ENCODE peak calls at places on chromosome 22, in four cellular contexts. K is CD4-positive, alpha-beta T cell; G is HFF-Myc; O is heart right ventricle. I is an unnamed sample.

GRCh38 chr22:25942989-25943411 is 201.0 kb downstream of the MYO18B start:
- DNase-seq in K (no peak), G (no peak), O (peak), I (no peak)

GRCh38 chr22:26592368-26593015 is 2.6 kb upstream of the TPST2 start:
- DNase-seq in K (peak), G (no peak), O (no peak), I (no peak)

GRCh38 chr22:29205598-29206371 is at the start of gene EMID1:
- DNase-seq in K (no peak), G (no peak), O (no peak), I (no peak)

GRCh38 chr22:50022171-50022819 is 9.7 kb upstream of the IL17REL start:
- DNase-seq in K (no peak), G (no peak), O (no peak), I (no peak)

GRCh38 chr22:33883961-33884808 is 36.1 kb downstream of the LARGE1 start:
- DNase-seq in K (no peak), G (no peak), O (peak), I (no peak)

GRCh38 chr22:48842583-48842945 is 985.1 kb downstream of the BRD1 start:
- DNase-seq in K (no peak), G (no peak), O (no peak), I (no peak)

GRCh38 chr22:47534150-47535133 is 772.0 kb downstream of the TBC1D22A start:
- DNase-seq in K (no peak), G (no peak), O (peak), I (no peak)

GRCh38 chr22:40243891-40244290 is 66.2 kb downstream of the TNRC6B start:
- DNase-seq in K (no peak), G (no peak), O (no peak), I (no peak)

GRCh38 chr22:22508274-22509176 is at the start of gene ZNF280B:
- DNase-seq in K (peak), G (peak), O (peak), I (peak)

GRCh38 chr22:48241658-48242057 is 1479.2 kb downstream of the TBC1D22A start:
- DNase-seq in K (no peak), G (no peak), O (no peak), I (no peak)

GRCh38 chr22:41469218-41469851 is 418 bp downstream of the ACO2 start:
- DNase-seq in K (no peak), G (no peak), O (peak), I (no peak)

GRCh38 chr22:41256898-41257260 is 16.1 kb upstream of the CHADL start:
- DNase-seq in K (no peak), G (peak), O (no peak), I (no peak)

GRCh38 chr22:24588370-24588755 is 4.5 kb downstream of the LRRC75B start:
- DNase-seq in K (no peak), G (no peak), O (no peak), I (no peak)

GRCh38 chr22:44399906-44400762 is 87.4 kb upstream of the SHISAL1 start:
- DNase-seq in K (no peak), G (no peak), O (no peak), I (peak)

GRCh38 chr22:50180727-50181521 is 4.8 kb upstream of the TRABD start:
- DNase-seq in K (no peak), G (no peak), O (no peak), I (no peak)

GRCh38 chr22:40541300-40541699 is 95.2 kb downstream of the MRTFA start:
- DNase-seq in K (no peak), G (no peak), O (no peak), I (no peak)

GRCh38 chr22:21902296-21903087 is 35.0 kb upstream of the MAPK1 start:
- DNase-seq in K (no peak), G (no peak), O (no peak), I (no peak)

GRCh38 chr22:40332319-40332781 is 13.9 kb upstream of the ADSL start:
- DNase-seq in K (no peak), G (no peak), O (no peak), I (no peak)

GRCh38 chr22:29108137-29108536 is 35.3 kb downstream of the KREMEN1 start:
- DNase-seq in K (no peak), G (no peak), O (no peak), I (no peak)

GRCh38 chr22:25777870-25778269 is 35.9 kb downstream of the MYO18B start:
- DNase-seq in K (no peak), G (no peak), O (no peak), I (no peak)

GRCh38 chr22:23119492-23120414 is 22.0 kb downstream of the RSPH14 start:
- DNase-seq in K (peak), G (no peak), O (no peak), I (no peak)

GRCh38 chr22:33274214-33274828 is 216.1 kb upstream of the SYN3 start:
- DNase-seq in K (no peak), G (no peak), O (no peak), I (peak)

GRCh38 chr22:24744638-24745037 is 29.9 kb downstream of the PIWIL3 start:
- DNase-seq in K (no peak), G (no peak), O (no peak), I (no peak)

GRCh38 chr22:23742505-23743264 is 8.2 kb downstream of the ZNF70 start:
- DNase-seq in K (no peak), G (no peak), O (no peak), I (no peak)

GRCh38 chr22:50548913-50549790 is 3.5 kb downstream of the KLHDC7B start:
- DNase-seq in K (no peak), G (no peak), O (no peak), I (peak)

GRCh38 chr22:39132281-39132680 is 20.2 kb downstream of the CBX7 start:
- DNase-seq in K (no peak), G (no peak), O (no peak), I (no peak)

GRCh38 chr22:39129746-39130145 is 22.7 kb downstream of the CBX7 start:
- DNase-seq in K (no peak), G (no peak), O (no peak), I (no peak)

GRCh38 chr22:39132871-39133524 is 19.5 kb downstream of the CBX7 start:
- DNase-seq in K (no peak), G (no peak), O (no peak), I (no peak)

GRCh38 chr22:39130152-39130704 is 22.3 kb downstream of the CBX7 start:
- DNase-seq in K (no peak), G (no peak), O (no peak), I (no peak)

GRCh38 chr22:39130892-39131855 is 21.3 kb downstream of the CBX7 start:
- DNase-seq in K (no peak), G (no peak), O (no peak), I (no peak)
- TF ChIP-seq CTCF in K (no peak), G (no peak), O (no peak), I (no peak)

DNA sequence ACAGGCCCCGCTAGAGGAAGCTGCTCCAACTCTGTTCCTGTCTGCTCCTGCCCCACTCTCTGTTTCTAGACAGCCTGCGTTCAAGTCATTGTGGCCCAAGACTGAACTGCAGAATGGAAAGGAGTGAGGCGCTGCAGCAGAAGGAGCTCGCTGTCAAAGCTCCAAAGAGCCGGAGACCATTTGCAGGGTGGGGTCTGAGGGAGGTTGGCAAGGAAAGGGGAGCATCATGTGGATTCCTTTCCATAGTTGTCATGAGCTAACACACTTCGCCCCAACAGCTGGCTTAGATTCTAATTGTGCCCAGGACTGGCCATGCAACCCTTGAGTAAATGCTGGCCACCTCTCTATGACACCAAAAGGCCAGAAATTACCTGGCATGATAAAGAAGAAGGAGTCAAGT is 18.7 kb downstream of the APOL4 start:
- DNase-seq in K (no peak), G (no peak), O (no peak), I (no peak)
- TF ChIP-seq CTCF in K (no peak), G (no peak), O (no peak), I (no peak)

GRCh38 chr22:17792289-17792688 is 18.0 kb upstream of the BID start:
- DNase-seq in K (no peak), G (no peak), O (no peak), I (no peak)
- TF ChIP-seq CTCF in K (no peak), G (no peak), O (no peak), I (no peak)

GRCh38 chr22:43186272-43187170 is at the start of gene TTLL12:
- DNase-seq in K (peak), G (no peak), O (peak), I (peak)
- TF ChIP-seq CTCF in K (no peak), G (no peak), O (no peak), I (no peak)

GRCh38 chr22:30247561-30247960 is 1.0 kb upstream of the LIF start:
- DNase-seq in K (no peak), G (no peak), O (no peak), I (no peak)

GRCh38 chr22:30246962-30247376 is 410 bp upstream of the LIF start:
- DNase-seq in K (no peak), G (no peak), O (no peak), I (no peak)

GRCh38 chr22:30245181-30245984 is 1.2 kb downstream of the LIF start:
- DNase-seq in K (no peak), G (no peak), O (no peak), I (no peak)

GRCh38 chr22:30247974-30248373 is 1.4 kb upstream of the LIF start:
- DNase-seq in K (no peak), G (no peak), O (no peak), I (no peak)

GRCh38 chr22:30245985-30246901 is at the start of gene LIF:
- DNase-seq in K (no peak), G (no peak), O (no peak), I (no peak)
- TF ChIP-seq CTCF in K (peak), G (no peak), O (no peak), I (no peak)

GRCh38 chr22:19766506-19767426 is 6.2 kb downstream of the TBX1 start:
- DNase-seq in K (peak), G (no peak), O (no peak), I (no peak)
- TF ChIP-seq CTCF in K (no peak), G (peak), O (peak), I (no peak)

GRCh38 chr22:31821572-31821971 is 67.8 kb downstream of the DEPDC5 start:
- DNase-seq in K (no peak), G (no peak), O (no peak), I (no peak)

GRCh38 chr22:31820655-31821054 is 66.8 kb downstream of the DEPDC5 start:
- DNase-seq in K (no peak), G (no peak), O (no peak), I (no peak)

GRCh38 chr22:31816750-31817149 is 62.9 kb downstream of the DEPDC5 start:
- DNase-seq in K (no peak), G (no peak), O (no peak), I (no peak)

GRCh38 chr22:31822523-31822922 is 68.7 kb downstream of the DEPDC5 start:
- DNase-seq in K (no peak), G (no peak), O (no peak), I (no peak)

GRCh38 chr22:31818481-31819392 is 64.9 kb downstream of the DEPDC5 start:
- DNase-seq in K (no peak), G (no peak), O (no peak), I (no peak)
- TF ChIP-seq CTCF in K (no peak), G (no peak), O (no peak), I (no peak)

GRCh38 chr22:45893516-45893915 is 83.4 kb downstream of the WNT7B start:
- DNase-seq in K (no peak), G (no peak), O (no peak), I (no peak)
- TF ChIP-seq CTCF in K (no peak), G (no peak), O (no peak), I (no peak)

I was measured in activated B cell treated with CpG ODN at 0.5 μM for 24 hours.